ENCODE peak calls at places on chromosome 20, in eight cellular contexts. Q, G, W, X, C, L, P and D are unnamed samples.

GRCh38 chr20:25283221-25283951 is 35.5 kb downstream of the PYGB start:
- DNase-seq in W (no peak), Q (no peak), L (no peak), X (no peak), G (peak; percentile 2), P (no peak), C (peak; percentile 62), D (no peak)

GRCh38 chr20:40497781-40498691 is 191.0 kb downstream of the MAFB start:
- DNase-seq in Q (peak; percentile 27), G (peak; percentile 34), C (peak; percentile 75), L (peak; percentile 6), W (no peak), X (no peak), P (peak; percentile 38), D (no peak)

GRCh38 chr20:2470432-2471193 is at the start of gene SNRPB:
- DNase-seq in X (peak; percentile 93), P (peak; percentile 100), C (peak; percentile 99), W (peak; percentile 98), Q (peak; percentile 94), G (peak; percentile 98), L (peak; percentile 99), D (peak; percentile 94)

GRCh38 chr20:38321959-38322598 is 18.1 kb downstream of the BPI start:
- DNase-seq in C (no peak), G (peak; percentile 44), X (no peak), L (peak; percentile 31), Q (no peak), P (peak; percentile 81), W (peak; percentile 51), D (no peak)

GRCh38 chr20:38177201-38177600 is 12.1 kb upstream of the TGM2 start:
- DNase-seq in C (no peak), L (no peak), W (no peak), P (no peak), X (no peak), Q (no peak), G (no peak), D (no peak)

GRCh38 chr20:4973330-4974097 is 27.8 kb downstream of the SLC23A2 start:
- DNase-seq in Q (peak; percentile 21), X (no peak), G (peak; percentile 94), C (peak; percentile 69), L (peak; percentile 85), W (no peak), P (peak; percentile 87), D (no peak)

GRCh38 chr20:58710481-58711265 is 18.1 kb downstream of the NPEPL1 start:
- DNase-seq in G (peak; percentile 4), C (peak; percentile 30), W (peak; percentile 25), P (no peak), X (no peak), L (no peak), Q (no peak), D (no peak)

GRCh38 chr20:11521831-11522230 is 395.9 kb upstream of the BTBD3 start:
- DNase-seq in C (no peak), X (no peak), L (no peak), Q (no peak), W (no peak), G (no peak), P (no peak), D (no peak)

GRCh38 chr20:49701313-49701731 is 12.4 kb downstream of the B4GALT5 start:
- DNase-seq in L (no peak), X (no peak), W (no peak), P (peak; percentile 36), C (no peak), G (no peak), Q (no peak), D (no peak)

GRCh38 chr20:49699200-49699992 is 14.3 kb downstream of the B4GALT5 start:
- DNase-seq in Q (no peak), P (peak; percentile 26), C (no peak), L (peak; percentile 81), X (no peak), G (peak; percentile 30), W (no peak), D (no peak)

GRCh38 chr20:49700411-49701185 is 13.1 kb downstream of the B4GALT5 start:
- DNase-seq in L (peak; percentile 84), P (peak; percentile 77), C (no peak), Q (no peak), W (no peak), G (peak; percentile 62), X (no peak), D (no peak)

GRCh38 chr20:49704932-49705336 is 8.7 kb downstream of the B4GALT5 start:
- DNase-seq in X (no peak), L (no peak), P (no peak), Q (no peak), G (no peak), W (no peak), C (no peak), D (no peak)

DNA sequence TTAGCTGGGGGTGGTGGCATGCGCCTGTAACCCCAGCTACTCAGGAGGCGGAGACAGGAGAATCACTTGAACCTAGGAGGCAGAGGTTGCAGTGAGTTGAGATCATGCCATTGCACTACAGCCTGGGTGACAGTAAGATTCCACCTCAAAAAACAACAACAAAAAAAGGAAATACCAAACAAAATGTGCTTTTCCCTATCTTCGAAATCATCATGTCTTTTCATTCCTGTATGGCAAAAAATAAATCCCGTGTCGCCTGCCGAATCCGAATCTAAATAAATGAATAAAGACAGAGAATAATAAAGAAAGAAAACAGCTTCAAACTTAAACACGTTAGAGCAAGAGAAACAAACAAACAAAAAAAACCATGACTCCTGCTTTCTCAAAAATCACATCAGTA is 11.8 kb downstream of the B4GALT5 start:
- DNase-seq in P (no peak), C (no peak), W (no peak), X (no peak), L (no peak), G (no peak), Q (no peak), D (no peak)
- H3K27ac ChIP-seq in P (no peak overlapping the region), C (no peak overlapping the region), W (no peak overlapping the region), X (no peak overlapping the region), L (no peak overlapping the region), G (peak overlapping the region; percentile 67), Q (no peak overlapping the region), D (no peak overlapping the region)

DNA sequence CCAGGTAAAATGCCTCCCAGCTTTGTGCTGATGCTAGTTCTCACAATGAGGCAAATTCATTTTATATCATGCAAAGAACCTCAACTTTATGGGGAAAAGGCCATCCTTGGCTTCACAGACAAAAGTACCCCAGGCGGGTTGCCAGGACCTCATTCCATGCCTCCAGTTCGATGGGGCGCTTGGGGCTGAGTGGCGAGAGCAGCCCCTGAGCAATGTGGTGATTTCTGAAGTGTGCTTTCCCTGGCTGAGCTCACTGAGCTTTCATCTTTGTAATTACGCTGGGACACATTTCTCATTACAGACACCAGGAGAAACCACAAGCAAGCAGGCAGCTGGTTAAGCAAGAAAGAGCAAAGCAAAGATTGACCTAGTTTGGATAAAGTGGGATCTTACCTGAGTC is 301.5 kb upstream of the CDH4 start:
- DNase-seq in G (no peak), C (no peak), L (no peak), P (no peak), W (no peak), Q (no peak), X (no peak), D (no peak)
- H3K27ac ChIP-seq in G (no peak overlapping the region), C (no peak overlapping the region), L (no peak overlapping the region), P (no peak overlapping the region), W (no peak overlapping the region), Q (no peak overlapping the region), X (no peak overlapping the region), D (no peak overlapping the region)

GRCh38 chr20:44334709-44335108 is 2.1 kb upstream of the R3HDML start:
- DNase-seq in W (no peak), C (no peak), G (no peak), L (no peak), P (no peak), X (no peak), Q (no peak), D (no peak)
- H3K27ac ChIP-seq in W (no peak overlapping the region), C (no peak overlapping the region), G (no peak overlapping the region), L (no peak overlapping the region), P (no peak overlapping the region), X (no peak overlapping the region), Q (no peak overlapping the region), D (no peak overlapping the region)

GRCh38 chr20:57435498-57436222 is 44.5 kb downstream of the RBM38 start:
- DNase-seq in Q (peak; percentile 62), L (peak; percentile 36), P (no peak), W (peak; percentile 62), X (no peak), C (peak; percentile 83), G (peak; percentile 56), D (peak; percentile 41)
- H3K27ac ChIP-seq in Q (no peak overlapping the region), L (no peak overlapping the region), P (no peak overlapping the region), W (no peak overlapping the region), X (no peak overlapping the region), C (no peak overlapping the region), G (no peak overlapping the region), D (peak overlapping the region; percentile 12)

GRCh38 chr20:31715766-31716165 is 6.9 kb downstream of the BCL2L1 start:
- DNase-seq in W (no peak), Q (no peak), G (no peak), C (no peak), P (no peak), X (no peak), L (no peak), D (no peak)
- H3K27ac ChIP-seq in W (no peak overlapping the region), Q (peak overlapping the region; percentile 99), G (peak overlapping the region; percentile 32), C (peak overlapping the region; percentile 98), P (no peak overlapping the region), X (no peak overlapping the region), L (no peak overlapping the region), D (peak overlapping the region; percentile 85)

GRCh38 chr20:35709269-35709668 is 10.1 kb downstream of the ROMO1 start:
- DNase-seq in P (no peak), C (no peak), X (no peak), L (no peak), Q (no peak), G (no peak), W (no peak), D (no peak)
- H3K27ac ChIP-seq in P (no peak overlapping the region), C (no peak overlapping the region), X (no peak overlapping the region), L (no peak overlapping the region), Q (no peak overlapping the region), G (no peak overlapping the region), W (no peak overlapping the region), D (no peak overlapping the region)